ENCODE peak calls at places on chromosomes 1 and 21, in five cellular contexts. V is sigmoid colon, E is transverse colon, Z is mucosa of descending colon, T is tibial artery. Y is an unnamed sample.

GRCh38 chr1:165161130-165161529 is 195.4 kb downstream of the LMX1A start:
- DNase-seq in E (no peak), T (no peak), Z (no peak), V (no peak), Y (peak; percentile 15)

GRCh38 chr1:16926491-16927195 is 4.9 kb downstream of the CROCC start:
- DNase-seq in E (no peak), V (no peak), Z (no peak), T (no peak), Y (no peak)

GRCh38 chr1:62230724-62231123 is 36.1 kb downstream of the L1TD1 start:
- DNase-seq in T (no peak), E (no peak), Z (no peak), V (peak; percentile 22), Y (no peak)

GRCh38 chr1:161013591-161014513 is 7.1 kb downstream of the F11R start:
- DNase-seq in T (peak; percentile 83), V (peak; percentile 87), E (peak; percentile 93), Z (peak; percentile 87), Y (peak; percentile 91)

GRCh38 chr1:221069178-221069903 is 190.1 kb downstream of the HLX start:
- DNase-seq in V (no peak), Z (no peak), T (no peak), E (no peak), Y (no peak)

GRCh38 chr21:41604583-41605041 is 96.7 kb upstream of the TMPRSS2 start:
- DNase-seq in V (peak; percentile 41), T (peak; percentile 10), Z (no peak), E (no peak), Y (no peak)

GRCh38 chr1:16351994-16352841 is at the start of gene FBXO42:
- DNase-seq in V (peak; percentile 95), Z (peak; percentile 94), T (peak; percentile 89), E (peak; percentile 92), Y (peak; percentile 85)

GRCh38 chr1:27057389-27057788 is 44.7 kb upstream of the TENT5B start:
- DNase-seq in T (no peak), V (no peak), E (no peak), Z (no peak), Y (no peak)

GRCh38 chr1:95021794-95022193 is 51.0 kb downstream of the ALG14 start:
- DNase-seq in V (peak; percentile 75), E (no peak), Z (no peak), T (no peak), Y (no peak)

GRCh38 chr1:168170552-168171508 is 7.9 kb upstream of the TIPRL start:
- DNase-seq in Z (no peak), T (no peak), V (no peak), E (no peak), Y (no peak)

GRCh38 chr1:231628207-231628876 is 1.8 kb downstream of the DISC1 start:
- DNase-seq in E (no peak), T (no peak), V (no peak), Z (no peak), Y (no peak)

GRCh38 chr1:91605566-91605965 is 104.9 kb downstream of the CDC7 start:
- DNase-seq in E (no peak), V (no peak), T (no peak), Z (no peak), Y (no peak)

GRCh38 chr1:100847481-100847880 is 47.2 kb downstream of the EXTL2 start:
- DNase-seq in V (no peak), T (no peak), E (no peak), Z (no peak), Y (no peak)

GRCh38 chr1:116809181-116809508 is 54.9 kb downstream of the CD2 start:
- DNase-seq in V (no peak), E (no peak), T (no peak), Z (no peak), Y (no peak)

GRCh38 chr21:31943586-31943985 is 70.8 kb downstream of the HUNK start:
- DNase-seq in Z (no peak), V (no peak), E (no peak), T (no peak), Y (no peak)

GRCh38 chr1:247347395-247348222 is 15.9 kb upstream of the ZNF496 start:
- DNase-seq in Z (no peak), V (no peak), T (no peak), E (no peak), Y (no peak)

GRCh38 chr1:12178511-12178910 is 11.7 kb downstream of the TNFRSF1B start:
- DNase-seq in Z (no peak), T (no peak), V (no peak), E (no peak), Y (no peak)
- H3K4me1 ChIP-seq in Z (peaks cover 16% of the 10 kb centered on the region), T (no peaks in the 10 kb centered on the region), V (peaks cover 45% of the 10 kb centered on the region), E (peaks cover 69% of the 10 kb centered on the region), Y (no peaks in the 10 kb centered on the region)

DNA sequence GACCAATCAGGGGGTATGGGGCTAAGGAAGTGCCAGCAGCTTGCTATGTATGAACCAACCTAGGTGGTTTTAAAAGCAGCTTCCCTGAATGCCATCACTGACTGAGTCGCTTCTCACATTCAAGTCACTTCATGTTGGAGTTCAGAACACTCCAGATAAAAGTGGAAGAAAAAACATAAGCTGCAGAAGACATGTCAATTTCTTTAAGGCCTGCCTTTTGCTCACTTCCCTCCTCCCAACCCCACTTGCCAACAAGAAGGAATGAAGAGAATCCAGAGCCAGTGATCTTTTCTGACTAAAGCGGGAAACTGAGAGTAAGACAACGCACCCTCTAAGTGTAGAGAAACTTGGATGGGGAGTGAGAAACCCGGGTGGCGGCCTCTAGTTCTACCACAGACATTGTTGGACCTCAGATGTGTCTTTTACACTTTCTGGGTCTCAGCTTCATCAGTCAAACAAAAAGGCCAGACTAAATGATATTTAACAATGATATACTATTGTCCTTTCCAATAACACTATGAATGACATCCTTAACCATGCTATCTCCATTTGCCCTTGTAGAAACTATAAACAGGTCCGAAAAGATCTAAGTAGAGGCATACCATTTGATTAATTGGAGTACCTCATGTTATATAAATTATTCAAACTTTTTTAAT is 54.1 kb downstream of the LUZP1 start:
- DNase-seq in Z (no peak), T (no peak), V (no peak), E (no peak), Y (no peak)
- H3K4me1 ChIP-seq in Z (peaks cover 21% of the 10 kb centered on the region), T (no peaks in the 10 kb centered on the region), V (peaks cover 37% of the 10 kb centered on the region), E (peaks cover 77% of the 10 kb centered on the region), Y (peaks cover 2% of the 10 kb centered on the region)

GRCh38 chr1:205743977-205744376 is 6.0 kb downstream of the NUCKS1 start:
- DNase-seq in Z (no peak), V (no peak), T (no peak), E (no peak), Y (no peak)
- H3K4me1 ChIP-seq in Z (peaks cover 19% of the 10 kb centered on the region), V (peaks cover 65% of the 10 kb centered on the region), T (no peaks in the 10 kb centered on the region), E (peaks cover 62% of the 10 kb centered on the region), Y (no peaks in the 10 kb centered on the region)

GRCh38 chr1:20153000-20153418 is 13.9 kb downstream of the PLA2G2F start:
- DNase-seq in V (peak; percentile 67), Z (no peak), T (peak; percentile 53), E (no peak), Y (no peak)

GRCh38 chr1:20150969-20151368 is 11.8 kb downstream of the PLA2G2F start:
- DNase-seq in E (no peak), Z (no peak), T (no peak), V (peak; percentile 47), Y (no peak)

GRCh38 chr1:20154306-20154831 is 15.2 kb downstream of the PLA2G2F start:
- DNase-seq in V (peak; percentile 59), T (no peak), Z (no peak), E (no peak), Y (no peak)

GRCh38 chr1:20151906-20152598 is 12.9 kb downstream of the PLA2G2F start:
- DNase-seq in V (peak; percentile 93), T (peak; percentile 74), E (peak; percentile 86), Z (peak; percentile 86), Y (peak; percentile 59)

GRCh38 chr1:20152599-20152930 is 13.4 kb downstream of the PLA2G2F start:
- DNase-seq in E (no peak), T (no peak), V (no peak), Z (no peak), Y (no peak)
- H3K4me1 ChIP-seq in E (peaks cover 18% of the 10 kb centered on the region), T (no peaks in the 10 kb centered on the region), V (peaks cover 10% of the 10 kb centered on the region), Z (peaks cover 7% of the 10 kb centered on the region), Y (no peaks in the 10 kb centered on the region)

GRCh38 chr1:248825136-248825535 is 579 bp downstream of the SH3BP5L start:
- DNase-seq in T (no peak), V (no peak), Z (no peak), E (no peak), Y (no peak)

GRCh38 chr1:248823517-248824001 is 2.2 kb downstream of the SH3BP5L start:
- DNase-seq in V (no peak), Z (no peak), E (no peak), T (no peak), Y (no peak)

GRCh38 chr1:248824301-248824700 is 1.4 kb downstream of the SH3BP5L start:
- DNase-seq in V (no peak), E (no peak), T (no peak), Z (no peak), Y (no peak)

GRCh38 chr1:248825573-248825908 is 174 bp downstream of the SH3BP5L start:
- DNase-seq in E (no peak), T (no peak), Z (no peak), V (peak; percentile 75), Y (no peak)

GRCh38 chr1:248824701-248825100 is 1.0 kb downstream of the SH3BP5L start:
- DNase-seq in E (no peak), T (no peak), V (no peak), Z (no peak), Y (no peak)
- H3K4me1 ChIP-seq in E (peaks cover 52% of the 10 kb centered on the region), T (no peaks in the 10 kb centered on the region), V (peaks cover 60% of the 10 kb centered on the region), Z (peaks cover 36% of the 10 kb centered on the region), Y (peaks cover 8% of the 10 kb centered on the region)

DNA sequence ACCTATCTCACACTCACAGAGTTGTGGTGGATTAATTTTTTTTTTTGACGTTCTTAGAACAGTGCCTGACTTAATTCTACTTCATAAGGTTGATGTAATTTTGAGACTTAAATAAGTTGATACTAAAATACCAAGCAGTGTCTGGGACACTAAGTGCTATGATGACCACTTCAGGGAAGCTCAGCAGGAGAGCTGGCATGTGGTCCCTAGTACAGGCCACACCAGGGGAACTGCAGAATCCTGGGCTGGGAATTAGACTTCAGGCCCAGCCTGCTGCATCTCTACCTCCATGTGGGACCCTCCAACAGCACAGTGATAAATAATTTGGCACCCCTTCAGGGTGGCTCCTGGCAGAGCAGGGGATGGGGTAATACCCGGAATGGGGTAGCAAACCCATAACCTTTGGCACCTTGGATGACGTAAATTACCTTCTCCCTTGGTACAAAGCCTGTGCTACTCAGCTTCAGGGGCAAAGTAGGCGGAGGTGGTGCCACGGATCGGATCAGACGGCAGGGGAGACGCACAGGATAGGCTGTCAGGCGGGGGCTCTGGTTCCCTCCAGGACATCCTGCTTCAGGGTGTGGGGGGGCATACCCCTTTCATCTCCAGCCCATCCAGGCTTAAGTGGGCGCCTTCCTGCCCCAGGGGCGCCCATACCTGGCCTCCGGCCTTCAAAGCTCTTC is 4.8 kb downstream of the MFSD2A start:
- DNase-seq in V (no peak), T (no peak), Z (no peak), E (no peak), Y (no peak)
- H3K4me1 ChIP-seq in V (peaks cover 16% of the 10 kb centered on the region), T (no peaks in the 10 kb centered on the region), Z (peaks cover 19% of the 10 kb centered on the region), E (peaks cover 34% of the 10 kb centered on the region), Y (peaks cover 12% of the 10 kb centered on the region)

GRCh38 chr1:204083491-204083890 is 10.6 kb downstream of the SOX13 start:
- DNase-seq in Z (no peak), T (no peak), V (peak; percentile 58), E (no peak), Y (no peak)
- H3K4me1 ChIP-seq in Z (peaks cover 37% of the 10 kb centered on the region), T (peaks cover 5% of the 10 kb centered on the region), V (peaks cover 89% of the 10 kb centered on the region), E (peaks cover 94% of the 10 kb centered on the region), Y (peaks cover 86% of the 10 kb centered on the region)

GRCh38 chr1:206049919-206050600 is 2.9 kb upstream of the RHEX start:
- DNase-seq in E (no peak), T (no peak), Z (no peak), V (no peak), Y (no peak)
- H3K4me1 ChIP-seq in E (peaks cover 3% of the 10 kb centered on the region), T (no peaks in the 10 kb centered on the region), Z (no peaks in the 10 kb centered on the region), V (no peaks in the 10 kb centered on the region), Y (no peaks in the 10 kb centered on the region)

Y was measured in prostate gland.